ENCODE peak calls at places on chromosomes 16 and 17, in six cellular contexts. W, B, Z, U, E and Y are unnamed samples.

GRCh38 chr16:85306071-85306792 is 194.0 kb upstream of the CIBAR2 start:
- DNase-seq in W (no peak), B (no peak), Z (peak; percentile 16), U (peak; percentile 86), E (no peak), Y (peak; percentile 44)

GRCh38 chr16:71409038-71409775 is 32.6 kb downstream of the TLE7 start:
- DNase-seq in W (no peak), B (no peak), Z (no peak), U (no peak), E (no peak), Y (no peak)

GRCh38 chr17:76193616-76194015 is 46.7 kb downstream of the RNF157 start:
- DNase-seq in W (no peak), B (no peak), Z (no peak), U (no peak), E (no peak), Y (no peak)

GRCh38 chr17:73553311-73553710 is 90.9 kb downstream of the SDK2 start:
- DNase-seq in W (no peak), B (no peak), Z (no peak), U (no peak), E (no peak), Y (no peak)

GRCh38 chr17:16814439-16814838 is 124.4 kb downstream of the CCDC144A start:
- DNase-seq in W (no peak), B (no peak), Z (no peak), U (no peak), E (no peak), Y (no peak)

GRCh38 chr17:47869114-47869513 is 18.2 kb upstream of the SP6 start:
- DNase-seq in W (no peak), B (no peak), Z (no peak), U (no peak), E (no peak), Y (no peak)

GRCh38 chr16:53043462-53043861 is 9.2 kb downstream of the CHD9NB start:
- DNase-seq in W (no peak), B (no peak), Z (no peak), U (no peak), E (peak; percentile 8), Y (no peak)

GRCh38 chr17:40437095-40437732 is 6.0 kb upstream of the IGFBP4 start:
- DNase-seq in W (no peak), B (no peak), Z (no peak), U (no peak), E (no peak), Y (no peak)

GRCh38 chr16:65032397-65032796 is 89.5 kb downstream of the CDH11 start:
- DNase-seq in W (no peak), B (no peak), Z (no peak), U (no peak), E (no peak), Y (no peak)

GRCh38 chr17:31052187-31052889 is 42.4 kb upstream of the NF1 start:
- DNase-seq in W (peak; percentile 89), B (no peak), Z (no peak), U (peak; percentile 51), E (no peak), Y (peak; percentile 91)

GRCh38 chr17:82843904-82844640 is 4.2 kb upstream of the ZNF750 start:
- DNase-seq in W (no peak), B (no peak), Z (no peak), U (no peak), E (no peak), Y (no peak)

GRCh38 chr17:34314279-34314678 is 5.0 kb upstream of the CCL8 start:
- DNase-seq in W (no peak), B (no peak), Z (no peak), U (peak; percentile 30), E (no peak), Y (no peak)

GRCh38 chr16:51757921-51758479 is 606.9 kb upstream of the SALL1 start:
- DNase-seq in W (no peak), B (no peak), Z (no peak), U (no peak), E (no peak), Y (no peak)

GRCh38 chr17:8696456-8696855 is 48.2 kb downstream of the CCDC42 start:
- DNase-seq in W (no peak), B (no peak), Z (no peak), U (no peak), E (no peak), Y (no peak)

GRCh38 chr17:51601622-51602261 is 341.4 kb downstream of the UTP18 start:
- DNase-seq in W (no peak), B (no peak), Z (no peak), U (no peak), E (no peak), Y (no peak)

GRCh38 chr17:62792122-62792800 is 15.9 kb downstream of the MARCHF10 start:
- DNase-seq in W (peak; percentile 95), B (no peak), Z (no peak), U (no peak), E (no peak), Y (peak; percentile 89)

GRCh38 chr17:57988301-57989010 is 402 bp upstream of the VEZF1 start:
- DNase-seq in W (no peak), B (no peak), Z (no peak), U (peak; percentile 79), E (peak; percentile 60), Y (no peak)